ENCODE peak calls at places on chromosomes 1 and 21, in six cellular contexts. W is astrocyte of the spinal cord; V is left ventricle myocardium inferior; L is CD8-positive, alpha-beta T cell; Y is AG04450; Q is foreskin fibroblast. P is an unnamed sample.

GRCh38 chr1:50333595-50333974 is 89.7 kb downstream of the DMRTA2 start:
- DNase-seq in Y (no peak), L (peak), V (peak), W (peak), Q (peak), P (no peak)

GRCh38 chr21:38985423-38986378 is 180.0 kb downstream of the ETS2 start:
- DNase-seq in Y (peak), W (peak), V (peak), L (no peak), Q (peak), P (peak)

GRCh38 chr1:60924165-60924564 is 158.2 kb upstream of the NFIA start:
- DNase-seq in W (no peak), L (no peak), V (no peak), Y (no peak), Q (no peak), P (no peak)

GRCh38 chr1:118985611-118986290 is 2.4 kb downstream of the TBX15 start:
- DNase-seq in Y (no peak), L (no peak), V (no peak), Q (no peak), W (no peak), P (no peak)

GRCh38 chr1:7991504-7992440 is 30.3 kb downstream of the PARK7 start:
- DNase-seq in V (no peak), Q (peak), L (no peak), W (no peak), Y (no peak), P (no peak)

GRCh38 chr1:200103961-200104583 is 76.6 kb downstream of the NR5A2 start:
- DNase-seq in L (no peak), W (no peak), Y (no peak), Q (no peak), V (no peak), P (no peak)

GRCh38 chr1:223617671-223618070 is 47.8 kb downstream of the CAPN8 start:
- DNase-seq in Q (no peak), V (no peak), L (no peak), Y (no peak), W (no peak), P (no peak)

GRCh38 chr1:151574575-151575529 is 34.7 kb downstream of the TUFT1 start:
- DNase-seq in V (no peak), Y (no peak), Q (peak), W (peak), L (no peak), P (no peak)

GRCh38 chr21:27532081-27532480 is 565.2 kb upstream of the ADAMTS5 start:
- DNase-seq in L (no peak), Q (peak), Y (no peak), W (peak), V (no peak), P (no peak)

GRCh38 chr1:8013800-8014199 is 12.3 kb downstream of the ERRFI1 start:
- DNase-seq in W (no peak), Q (no peak), V (no peak), Y (no peak), L (no peak), P (no peak)

GRCh38 chr1:111992396-111992985 is 3.0 kb upstream of the KCND3 start:
- DNase-seq in W (no peak), V (no peak), Y (no peak), Q (no peak), L (no peak), P (no peak)

GRCh38 chr1:204751883-204752687 is 66.5 kb upstream of the LRRN2 start:
- DNase-seq in Q (no peak), V (no peak), L (no peak), Y (no peak), W (no peak), P (no peak)

GRCh38 chr21:30340714-30341573 is 3.5 kb upstream of the KRTAP27-1 start:
- DNase-seq in W (peak), Y (no peak), Q (no peak), V (no peak), L (peak), P (no peak)

GRCh38 chr1:10724052-10724494 is 72.4 kb downstream of the CASZ1 start:
- DNase-seq in V (peak), L (no peak), Y (peak), Q (peak), W (peak), P (peak)

GRCh38 chr21:35326677-35327076 is 277.6 kb upstream of the RUNX1 start:
- DNase-seq in V (no peak), W (no peak), L (no peak), Q (peak), Y (no peak), P (no peak)

GRCh38 chr1:95728841-95729240 is 494.8 kb downstream of the RWDD3 start:
- DNase-seq in Q (no peak), L (no peak), V (no peak), W (no peak), Y (no peak), P (no peak)

GRCh38 chr1:94622757-94623156 is 81.2 kb upstream of the F3 start:
- DNase-seq in Y (no peak), V (no peak), L (no peak), W (peak), Q (peak), P (no peak)

GRCh38 chr1:100455478-100456072 is 82.4 kb upstream of the GPR88 start:
- DNase-seq in L (no peak), Y (no peak), V (no peak), W (peak), Q (no peak), P (no peak)

GRCh38 chr1:63746129-63746864 is 27.5 kb upstream of the ROR1 start:
- DNase-seq in V (no peak), L (no peak), Y (peak), W (peak), Q (peak), P (no peak)

GRCh38 chr21:39681845-39682244 is 63.1 kb upstream of the IGSF5 start:
- DNase-seq in L (no peak), Q (peak), W (peak), Y (no peak), V (no peak), P (no peak)

GRCh38 chr1:31954607-31955283 is 16.6 kb upstream of the PTP4A2 start:
- DNase-seq in W (peak), V (peak), Y (peak), L (no peak), Q (peak), P (peak)

GRCh38 chr1:221032616-221033342 is 153.5 kb downstream of the HLX start:
- DNase-seq in W (no peak), V (no peak), L (no peak), Y (no peak), Q (no peak), P (no peak)

GRCh38 chr1:110478886-110479285 is 27.9 kb downstream of the PROK1 start:
- DNase-seq in Y (no peak), V (no peak), Q (no peak), L (no peak), W (no peak), P (no peak)

GRCh38 chr1:193458628-193459027 is 272.2 kb upstream of the B3GALT2 start:
- DNase-seq in Q (no peak), W (no peak), Y (no peak), L (no peak), V (no peak), P (no peak)

GRCh38 chr1:197737916-197738315 is 37.4 kb downstream of the DENND1B start:
- DNase-seq in Y (no peak), L (no peak), V (no peak), Q (no peak), W (no peak), P (no peak)

GRCh38 chr1:98420376-98421097 is 241.0 kb upstream of the SNX7 start:
- DNase-seq in L (no peak), W (peak), Y (no peak), Q (peak), V (no peak), P (no peak)

DNA sequence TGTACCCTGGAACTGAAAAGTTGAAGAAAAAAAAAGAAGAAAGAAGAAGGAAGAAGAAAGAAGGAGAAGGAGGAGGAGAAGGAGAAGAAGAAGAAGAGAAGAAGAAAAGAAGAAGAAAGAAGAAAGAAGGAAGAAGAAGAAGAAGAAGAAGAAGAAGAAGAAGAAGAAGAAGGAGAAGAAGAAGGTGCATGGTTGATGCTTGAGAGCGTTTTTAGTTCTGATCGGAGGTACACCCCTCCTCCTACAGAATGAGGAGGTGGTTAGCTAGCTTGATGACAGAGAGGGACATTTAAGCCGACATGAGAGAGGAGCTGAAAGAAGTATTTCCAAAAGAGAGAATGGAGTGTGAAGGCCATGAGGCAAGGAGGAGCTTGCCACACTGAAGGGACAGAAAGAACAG is 5.6 kb upstream of the ZNF362 start:
- DNase-seq in Q (no peak), V (no peak), L (no peak), W (no peak), Y (no peak), P (no peak)
- TF ChIP-seq CTCF in Q (no peak), V (no peak), L (no peak), W (no peak), Y (no peak), P (no peak)

DNA sequence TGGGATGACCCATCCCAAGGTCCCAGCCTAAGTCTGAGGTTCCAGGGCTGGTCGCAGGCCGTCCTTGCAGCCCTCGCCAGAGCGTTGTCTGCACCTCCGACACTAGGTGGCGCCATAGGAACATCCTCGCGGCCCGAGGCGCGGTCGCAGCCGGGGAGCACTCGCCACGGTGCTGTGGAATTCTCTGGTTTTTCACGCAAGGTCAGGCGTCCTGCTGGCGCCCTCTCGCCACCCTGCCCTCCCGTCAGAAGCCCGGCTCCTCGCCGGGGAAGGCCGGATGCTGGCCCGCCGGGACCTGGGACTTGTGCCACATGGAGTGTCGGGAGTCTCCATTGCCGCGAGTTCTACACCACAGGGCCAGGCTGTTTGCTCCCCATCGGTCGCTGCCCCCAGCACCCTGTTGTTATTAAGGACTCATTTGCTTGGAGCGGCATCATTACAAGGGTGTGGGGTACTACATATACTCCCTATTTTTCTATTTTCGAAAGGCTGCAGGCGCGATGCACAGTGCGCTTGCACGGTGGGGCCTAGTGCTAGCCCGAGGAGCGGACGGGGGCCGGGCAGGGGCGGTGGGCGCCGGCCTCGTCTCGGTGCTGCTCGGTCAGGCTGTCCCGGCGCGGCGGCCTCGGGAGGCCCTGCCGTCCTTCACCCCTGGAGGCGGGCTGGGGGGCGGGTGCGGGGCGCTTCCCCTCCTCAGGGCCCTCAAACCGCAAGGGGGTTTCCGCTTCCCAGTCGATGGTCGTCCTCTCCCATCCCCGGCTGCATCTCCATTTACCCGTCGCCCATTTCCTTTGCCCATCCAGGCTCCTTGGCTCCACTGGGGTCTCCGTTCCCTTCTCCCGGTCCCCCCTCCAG is 196.6 kb upstream of the LMO4 start:
- DNase-seq in L (peak), Q (peak), Y (no peak), V (peak), W (peak), P (peak)
- H3K4me3 ChIP-seq in L (peak), Q (peak), Y (peak), V (peak), W (peak), P (peak)

GRCh38 chr1:160884091-160884490 is 889 bp downstream of the ITLN1 start:
- DNase-seq in Q (no peak), V (no peak), L (no peak), W (no peak), Y (no peak), P (no peak)

GRCh38 chr1:160885080-160885479 is at the start of gene ITLN1:
- DNase-seq in L (no peak), Q (no peak), W (no peak), V (no peak), Y (no peak), P (no peak)

GRCh38 chr1:160883586-160883985 is 1.4 kb downstream of the ITLN1 start:
- DNase-seq in W (no peak), L (no peak), Y (no peak), V (no peak), Q (no peak), P (no peak)

GRCh38 chr1:160888926-160889325 is 3.9 kb upstream of the ITLN1 start:
- DNase-seq in Q (no peak), Y (no peak), V (no peak), W (no peak), L (no peak), P (no peak)

DNA sequence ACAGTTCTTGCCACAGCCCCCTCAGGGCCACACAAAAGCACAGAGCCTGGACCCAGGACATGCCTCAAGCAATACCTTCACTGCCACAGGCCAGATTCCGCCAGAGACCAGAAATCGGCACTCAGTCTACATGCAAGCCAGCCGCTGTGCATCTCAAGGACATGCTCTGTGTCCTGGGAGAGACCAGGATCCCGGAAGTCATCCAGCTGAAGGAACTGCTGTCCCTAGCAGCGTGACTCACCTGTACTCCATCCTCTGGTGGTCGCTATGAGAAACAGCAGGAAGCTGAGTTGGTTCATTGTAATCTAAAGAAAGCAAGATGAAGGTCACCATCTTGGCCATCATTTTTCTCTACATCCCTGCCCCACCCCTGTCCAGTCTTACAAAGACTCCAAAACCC is 401 bp downstream of the ITLN1 start:
- DNase-seq in L (no peak), V (no peak), Q (no peak), W (no peak), Y (no peak), P (no peak)
- TF ChIP-seq CTCF in L (peak), V (no peak), Q (no peak), W (no peak), Y (no peak), P (peak)

GRCh38 chr1:37605806-37606474 is 10.2 kb upstream of the GNL2 start:
- DNase-seq in Q (no peak), V (no peak), L (no peak), Y (no peak), W (no peak), P (no peak)

GRCh38 chr1:37609002-37609401 is 13.3 kb upstream of the GNL2 start:
- DNase-seq in L (no peak), W (no peak), Q (no peak), Y (no peak), V (no peak), P (no peak)

GRCh38 chr1:37605061-37605650 is 9.4 kb upstream of the GNL2 start:
- DNase-seq in L (no peak), Y (no peak), V (no peak), W (no peak), Q (no peak), P (no peak)

GRCh38 chr1:37602750-37603694 is 7.3 kb upstream of the GNL2 start:
- DNase-seq in Q (no peak), Y (no peak), L (peak), V (no peak), W (peak), P (no peak)

DNA sequence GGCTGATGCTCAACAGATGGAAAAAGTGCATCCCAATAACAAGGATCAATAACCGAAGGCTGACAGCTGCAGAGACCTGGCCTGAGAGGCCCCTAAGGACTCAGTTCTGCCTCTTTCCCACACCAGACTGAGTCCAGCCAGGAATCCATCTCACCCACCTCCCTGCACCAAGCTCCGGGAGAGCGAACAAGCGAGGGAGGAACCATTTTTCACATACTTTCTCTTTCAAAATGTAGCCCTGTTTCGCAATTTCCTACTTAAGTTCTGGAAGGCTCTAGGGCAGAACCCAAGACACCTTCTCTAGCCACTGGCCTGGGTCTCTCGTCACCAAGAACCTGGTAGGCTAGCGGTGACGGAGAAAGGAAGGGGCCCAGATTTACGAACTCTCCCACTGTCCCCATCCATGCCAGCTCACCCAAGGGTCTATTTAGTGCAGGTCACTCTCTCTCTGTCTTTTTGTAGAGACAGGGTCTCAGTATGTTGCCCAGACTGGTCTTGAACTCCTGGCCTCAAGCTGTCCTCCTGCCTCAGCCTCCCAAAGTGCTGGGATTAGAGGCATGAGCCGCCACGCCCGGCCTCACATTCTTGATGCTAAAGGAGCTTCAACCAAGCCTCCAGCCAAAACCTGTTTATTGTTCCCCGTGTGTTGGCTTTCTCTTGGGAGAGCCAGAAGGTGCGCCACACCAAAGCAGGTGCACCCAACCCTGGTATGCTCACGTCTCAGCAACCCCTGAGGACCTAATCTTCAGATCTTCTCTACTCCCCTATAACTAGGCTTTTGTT is 10.9 kb upstream of the GNL2 start:
- DNase-seq in V (no peak), Y (no peak), Q (peak), W (no peak), L (no peak), P (no peak)
- H3K4me3 ChIP-seq in V (no peak), Y (no peak), Q (no peak), W (no peak), L (no peak), P (no peak)

GRCh38 chr21:45838636-45839035 is 142.9 kb upstream of the COL6A1 start:
- DNase-seq in L (no peak), W (peak), Y (no peak), V (no peak), Q (no peak), P (no peak)

GRCh38 chr21:45836268-45836655 is 145.3 kb upstream of the COL6A1 start:
- DNase-seq in Y (no peak), L (no peak), V (no peak), W (peak), Q (peak), P (no peak)

GRCh38 chr21:45837936-45838335 is 143.6 kb upstream of the COL6A1 start:
- DNase-seq in L (no peak), Q (no peak), V (no peak), W (no peak), Y (no peak), P (no peak)

GRCh38 chr21:45835301-45836267 is 146.0 kb upstream of the COL6A1 start:
- DNase-seq in W (no peak), V (no peak), Y (no peak), Q (no peak), L (no peak), P (no peak)

GRCh38 chr21:45836694-45837670 is 144.6 kb upstream of the COL6A1 start:
- DNase-seq in Q (no peak), V (no peak), Y (no peak), L (no peak), W (peak), P (no peak)
- TF ChIP-seq CTCF in Q (no peak), V (no peak), Y (no peak), L (no peak), W (no peak), P (no peak)